ENCODE peak calls at places on chromosome 1, in nine cellular contexts. W, J, S, G, F, E, K, N and H are unnamed samples.

GRCh38 chr1:153951801-153952200 is 5.3 kb upstream of the DENND4B start:
- DNase-seq in W (no peak), J (no peak), S (no peak), G (no peak), F (no peak), E (no peak), K (no peak), N (no peak), H (no peak)

GRCh38 chr1:178536329-178536728 is 23.4 kb downstream of the TEX35 start:
- DNase-seq in W (no peak), J (no peak), S (no peak), G (no peak), F (no peak), E (no peak), K (no peak), N (no peak), H (no peak)

GRCh38 chr1:215833936-215834729 is 267.0 kb downstream of the KCTD3 start:
- DNase-seq in W (no peak), J (no peak), S (no peak), G (no peak), F (no peak), E (no peak), K (no peak), N (no peak), H (no peak)

GRCh38 chr1:14334336-14335176 is 263.9 kb upstream of the KAZN start:
- DNase-seq in W (no peak), J (no peak), S (no peak), G (no peak), F (no peak), E (no peak), K (no peak), N (no peak), H (no peak)

GRCh38 chr1:28509705-28510349 is 4.0 kb downstream of the RCC1 start:
- DNase-seq in W (no peak), J (no peak), S (no peak), G (no peak), F (no peak), E (no peak), K (no peak), N (no peak), H (no peak)

GRCh38 chr1:209785592-209785991 is 1.2 kb upstream of the C1orf74 start:
- DNase-seq in W (no peak), J (no peak), S (no peak), G (no peak), F (no peak), E (no peak), K (no peak), N (no peak), H (no peak)

GRCh38 chr1:200546577-200546976 is 74.0 kb downstream of the KIF14 start:
- DNase-seq in W (no peak), J (no peak), S (no peak), G (no peak), F (no peak), E (no peak), K (no peak), N (no peak), H (no peak)

GRCh38 chr1:198534540-198535413 is 5.7 kb downstream of the ATP6V1G3 start:
- DNase-seq in W (no peak), J (no peak), S (no peak), G (no peak), F (no peak), E (no peak), K (no peak), N (no peak), H (no peak)

GRCh38 chr1:97385536-97385935 is 535.3 kb downstream of the DPYD start:
- DNase-seq in W (no peak), J (no peak), S (no peak), G (no peak), F (no peak), E (no peak), K (no peak), N (no peak), H (no peak)

GRCh38 chr1:231861541-231862481 is 235.2 kb downstream of the DISC1 start:
- DNase-seq in W (no peak), J (no peak), S (no peak), G (no peak), F (no peak), E (peak), K (no peak), N (no peak), H (no peak)

GRCh38 chr1:172350781-172351180 is 69.7 kb upstream of the C1orf105 start:
- DNase-seq in W (no peak), J (no peak), S (no peak), G (no peak), F (no peak), E (no peak), K (no peak), N (no peak), H (no peak)

GRCh38 chr1:150006881-150007401 is 3.6 kb downstream of the OTUD7B start:
- DNase-seq in W (no peak), J (no peak), S (no peak), G (no peak), F (no peak), E (no peak), K (no peak), N (no peak), H (no peak)

GRCh38 chr1:205491794-205492193 is 12.7 kb upstream of the CDK18 start:
- DNase-seq in W (no peak), J (no peak), S (no peak), G (no peak), F (no peak), E (no peak), K (no peak), N (no peak), H (no peak)

GRCh38 chr1:181166377-181167196 is 78.1 kb downstream of the IER5 start:
- DNase-seq in W (peak), J (peak), S (peak), G (peak), F (peak), E (peak), K (peak), N (peak), H (no peak)

GRCh38 chr1:208068908-208069307 is 158.0 kb upstream of the CD34 start:
- DNase-seq in W (no peak), J (no peak), S (no peak), G (no peak), F (no peak), E (no peak), K (no peak), N (no peak), H (no peak)

GRCh38 chr1:5991784-5992033 is 516 bp downstream of the NPHP4 start:
- DNase-seq in W (no peak), J (no peak), S (peak), G (peak), F (no peak), E (no peak), K (peak), N (no peak), H (no peak)

GRCh38 chr1:56527548-56528302 is 51.6 kb downstream of the PLPP3 start:
- DNase-seq in W (no peak), J (no peak), S (no peak), G (no peak), F (no peak), E (no peak), K (peak), N (no peak), H (no peak)

GRCh38 chr1:147849097-147849873 is 53.3 kb upstream of the GJA8 start:
- DNase-seq in W (no peak), J (no peak), S (no peak), G (no peak), F (no peak), E (no peak), K (no peak), N (no peak), H (no peak)

GRCh38 chr1:150813028-150813707 is 5.1 kb upstream of the CTSK start:
- DNase-seq in W (peak), J (peak), S (no peak), G (peak), F (no peak), E (no peak), K (peak), N (peak), H (no peak)

GRCh38 chr1:175481126-175482071 is 262.0 kb downstream of the TNR start:
- DNase-seq in W (no peak), J (no peak), S (peak), G (no peak), F (no peak), E (no peak), K (no peak), N (no peak), H (no peak)

DNA sequence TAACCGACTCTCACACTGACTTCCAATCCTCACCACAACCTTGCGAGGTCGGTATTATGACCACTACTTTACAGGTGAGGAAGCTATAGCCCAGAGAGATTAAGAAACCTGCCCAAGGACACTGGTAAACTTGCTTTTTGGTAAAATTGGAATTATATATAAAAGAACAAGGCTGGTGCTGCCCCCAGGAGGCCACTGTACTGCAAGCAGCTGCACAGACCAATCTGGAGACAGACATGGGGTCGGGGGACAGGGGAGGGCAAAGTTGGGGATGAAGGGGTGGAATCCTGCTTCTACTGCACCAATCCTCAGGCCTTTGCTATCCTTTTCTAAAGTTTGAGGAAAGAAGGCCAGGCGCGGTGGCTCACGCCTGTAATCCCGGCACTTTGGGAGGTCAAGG is 280.8 kb downstream of the SPATA17 start:
- DNase-seq in W (no peak), J (no peak), S (no peak), G (no peak), F (no peak), E (no peak), K (no peak), N (no peak), H (no peak)
- TF ChIP-seq CTCF in W (no peak), J (peak), S (no peak), G (peak), F (no peak), E (no peak), K (no peak), N (no peak), H (peak)

DNA sequence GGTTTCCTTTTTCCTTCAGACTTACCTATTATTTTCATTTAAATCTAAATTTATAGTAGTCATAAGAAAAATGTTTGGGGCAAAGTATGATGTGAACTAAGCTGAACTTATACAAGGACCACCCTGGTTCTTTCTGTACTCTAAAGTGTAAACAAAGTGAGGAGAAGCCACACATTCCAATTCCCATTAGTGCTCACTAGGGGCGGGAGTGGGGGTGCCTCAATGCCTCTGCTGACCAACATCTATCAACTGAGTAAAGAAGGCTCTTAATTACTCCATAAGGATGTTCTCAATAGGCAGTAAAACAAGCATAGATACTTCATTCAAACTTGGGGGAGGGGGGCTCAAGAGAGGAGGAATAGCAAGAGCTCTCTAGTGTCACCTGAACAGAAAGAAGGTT is 151.7 kb downstream of the CDC42BPA start:
- DNase-seq in W (no peak), J (no peak), S (no peak), G (no peak), F (no peak), E (no peak), K (no peak), N (no peak), H (no peak)
- TF ChIP-seq CTCF in W (no peak), J (no peak), S (no peak), G (no peak), F (no peak), E (no peak), K (no peak), N (no peak), H (no peak)

DNA sequence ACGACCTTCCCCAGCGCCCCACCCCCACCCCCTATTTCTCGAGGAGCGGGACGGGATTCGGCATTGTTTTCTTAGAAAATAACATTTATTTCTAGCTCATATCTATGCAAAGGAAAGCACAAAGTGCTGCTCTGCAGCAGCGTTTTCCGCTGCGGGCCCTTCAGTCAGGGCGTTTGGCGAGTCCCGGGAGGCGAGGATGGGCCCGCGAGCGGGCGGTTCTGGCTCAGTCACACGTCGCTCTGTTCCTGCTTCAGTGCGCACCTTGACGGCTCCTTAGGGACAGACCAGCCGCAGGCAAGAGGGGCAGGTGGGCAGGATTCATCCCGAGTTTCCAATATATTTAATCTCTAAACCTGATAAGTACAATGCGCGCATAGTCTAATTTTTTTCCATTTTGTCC is 5.8 kb downstream of the DMRTA2 start:
- DNase-seq in W (no peak), J (no peak), S (no peak), G (no peak), F (no peak), E (no peak), K (no peak), N (no peak), H (no peak)
- TF ChIP-seq CTCF in W (no peak), J (no peak), S (no peak), G (no peak), F (no peak), E (no peak), K (no peak), N (no peak), H (no peak)

DNA sequence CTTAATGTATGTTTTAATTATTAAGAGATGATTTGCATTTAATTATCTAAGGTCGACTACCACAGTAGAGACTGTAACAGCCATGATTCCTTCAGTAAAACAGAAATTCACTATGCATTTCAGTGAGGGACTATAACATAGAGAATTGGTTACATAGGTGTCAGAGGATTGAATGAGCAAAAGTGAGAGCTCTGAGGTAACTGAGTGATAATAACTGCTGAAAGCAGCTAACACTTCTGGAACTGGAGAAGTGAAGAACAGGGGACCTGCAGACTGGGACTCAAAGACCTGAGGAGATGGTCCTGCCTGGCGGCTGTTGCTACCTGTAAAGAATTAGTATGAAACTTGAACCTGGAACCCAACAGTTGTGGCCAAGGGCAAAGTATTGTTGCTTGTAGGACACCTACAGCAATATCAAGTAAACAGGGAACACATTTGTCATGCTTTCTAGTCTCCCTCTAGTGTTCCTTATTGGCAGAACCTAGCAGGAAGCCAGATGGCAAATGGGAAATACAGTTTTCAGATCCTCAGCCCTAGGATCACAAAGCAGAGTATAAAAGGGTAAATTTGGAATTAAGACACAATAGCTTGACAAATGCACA is 110.6 kb downstream of the HS2ST1 start:
- DNase-seq in W (no peak), J (peak), S (peak), G (no peak), F (no peak), E (no peak), K (no peak), N (no peak), H (peak)
- TF ChIP-seq CTCF in W (peak), J (peak), S (peak), G (peak), F (no peak), E (peak), K (peak), N (no peak), H (peak)